ENCODE peak calls at places on chromosomes 4 and X, in four cellular contexts. One of them, this sample, is unnamed.

GRCh38 chr4:185587444-185588161 is 52.3 kb upstream of the PDLIM3 start:
- DNase-seq in HepG2: no peak
- DNase-seq in Panc1: no peak
- DNase-seq in K562: no peak
- DNase-seq in this sample: no peak

GRCh38 chr4:78923459-78924312 is 15.6 kb downstream of the PAQR3 start:
- DNase-seq in HepG2: peak; percentile 25
- DNase-seq in K562: no peak
- DNase-seq in Panc1: no peak
- DNase-seq in this sample: no peak

GRCh38 chrX:390459-390858 is 3.8 kb upstream of the PPP2R3B start:
- DNase-seq in HepG2: no peak
- DNase-seq in K562: no peak
- DNase-seq in Panc1: no peak
- DNase-seq in this sample: no peak

GRCh38 chr4:6633091-6633906 is 7.2 kb upstream of the MRFAP1 start:
- DNase-seq in Panc1: no peak
- DNase-seq in K562: peak; percentile 47
- DNase-seq in HepG2: peak; percentile 82
- DNase-seq in this sample: no peak

GRCh38 chr4:186934841-186935443 is 211.3 kb upstream of the FAT1 start:
- DNase-seq in K562: no peak
- DNase-seq in HepG2: no peak
- DNase-seq in Panc1: no peak
- DNase-seq in this sample: no peak

GRCh38 chr4:55611358-55612059 is 19.5 kb upstream of the PDCL2 start:
- DNase-seq in HepG2: no peak
- DNase-seq in K562: no peak
- DNase-seq in Panc1: no peak
- DNase-seq in this sample: no peak

GRCh38 chr4:184962125-184962638 is 56.1 kb upstream of the HELT start:
- DNase-seq in HepG2: no peak
- DNase-seq in Panc1: no peak
- DNase-seq in K562: no peak
- DNase-seq in this sample: no peak

GRCh38 chr4:3520796-3521600 is 11.2 kb downstream of the LRPAP1 start:
- DNase-seq in Panc1: no peak
- DNase-seq in HepG2: no peak
- DNase-seq in K562: no peak
- DNase-seq in this sample: no peak

GRCh38 chr4:142405021-142405991 is 440.8 kb downstream of the INPP4B start:
- DNase-seq in K562: no peak
- DNase-seq in HepG2: no peak
- DNase-seq in Panc1: no peak
- DNase-seq in this sample: no peak

GRCh38 chr4:100742045-100742444 is 224.2 kb upstream of the EMCN start:
- DNase-seq in K562: peak; percentile 1
- DNase-seq in HepG2: peak; percentile 4
- DNase-seq in Panc1: no peak
- DNase-seq in this sample: peak; percentile 63

GRCh38 chr4:74948279-74948678 is 15.4 kb downstream of the PARM1 start:
- DNase-seq in Panc1: no peak
- DNase-seq in HepG2: no peak
- DNase-seq in K562: no peak
- DNase-seq in this sample: no peak

GRCh38 chr4:187071896-187072295 is 348.2 kb upstream of the FAT1 start:
- DNase-seq in K562: no peak
- DNase-seq in Panc1: no peak
- DNase-seq in HepG2: no peak
- DNase-seq in this sample: no peak

GRCh38 chr4:114649908-114650307 is 51.3 kb downstream of the UGT8 start:
- DNase-seq in HepG2: no peak
- DNase-seq in K562: no peak
- DNase-seq in Panc1: no peak
- DNase-seq in this sample: no peak

GRCh38 chrX:153944140-153944799 is at the start of gene RENBP:
- DNase-seq in HepG2: no peak
- DNase-seq in Panc1: no peak
- DNase-seq in K562: peak; percentile 77
- DNase-seq in this sample: no peak

GRCh38 chrX:47804315-47804714 is 32.4 kb upstream of the ZNF81 start:
- DNase-seq in Panc1: no peak
- DNase-seq in HepG2: no peak
- DNase-seq in K562: no peak
- DNase-seq in this sample: no peak

GRCh38 chr4:99754756-99755155 is 61.9 kb upstream of the DAPP1 start:
- DNase-seq in Panc1: no peak
- DNase-seq in K562: no peak
- DNase-seq in HepG2: no peak
- DNase-seq in this sample: no peak

GRCh38 chrX:49040376-49040955 is 2.7 kb downstream of the TFE3 start:
- DNase-seq in HepG2: no peak
- DNase-seq in Panc1: no peak
- DNase-seq in K562: no peak
- DNase-seq in this sample: no peak

GRCh38 chrX:84907324-84907946 is 96.2 kb upstream of the APOOL start:
- DNase-seq in Panc1: no peak
- DNase-seq in K562: peak; percentile 3
- DNase-seq in HepG2: no peak
- DNase-seq in this sample: no peak

GRCh38 chr4:38371391-38371851 is 292.6 kb upstream of the KLF3 start:
- DNase-seq in HepG2: no peak
- DNase-seq in K562: no peak
- DNase-seq in Panc1: no peak
- DNase-seq in this sample: no peak

GRCh38 chrX:68945603-68946228 is 116.9 kb downstream of the EFNB1 start:
- DNase-seq in HepG2: no peak
- DNase-seq in Panc1: no peak
- DNase-seq in K562: peak; percentile 34
- DNase-seq in this sample: no peak

GRCh38 chrX:150857453-150857852 is 41.0 kb downstream of the CD99L2 start:
- DNase-seq in Panc1: no peak
- DNase-seq in HepG2: no peak
- DNase-seq in K562: no peak
- DNase-seq in this sample: no peak

GRCh38 chr4:152831416-152831815 is 51.7 kb downstream of the ARFIP1 start:
- DNase-seq in HepG2: no peak
- DNase-seq in K562: no peak
- DNase-seq in Panc1: no peak
- DNase-seq in this sample: no peak

GRCh38 chr4:6929339-6929734 is 19.7 kb downstream of the TBC1D14 start:
- DNase-seq in Panc1: no peak
- DNase-seq in K562: no peak
- DNase-seq in HepG2: no peak
- DNase-seq in this sample: no peak

GRCh38 chrX:129769467-129770154 is 10.1 kb upstream of the SASH3 start:
- DNase-seq in Panc1: no peak
- DNase-seq in K562: no peak
- DNase-seq in HepG2: no peak
- DNase-seq in this sample: no peak

GRCh38 chr4:43763029-43763610 is 685.5 kb downstream of the KCTD8 start:
- DNase-seq in Panc1: no peak
- DNase-seq in K562: no peak
- DNase-seq in HepG2: no peak
- DNase-seq in this sample: no peak

GRCh38 chrX:20420058-20420457 is 153.3 kb upstream of the RPS6KA3 start:
- DNase-seq in HepG2: no peak
- DNase-seq in Panc1: no peak
- DNase-seq in K562: no peak
- DNase-seq in this sample: no peak
- TF ChIP-seq SIN3A in HepG2: no peak
- TF ChIP-seq SIN3A in Panc1: no peak
- TF ChIP-seq SIN3A in K562: no peak
- TF ChIP-seq SIN3A in this sample: no peak

DNA sequence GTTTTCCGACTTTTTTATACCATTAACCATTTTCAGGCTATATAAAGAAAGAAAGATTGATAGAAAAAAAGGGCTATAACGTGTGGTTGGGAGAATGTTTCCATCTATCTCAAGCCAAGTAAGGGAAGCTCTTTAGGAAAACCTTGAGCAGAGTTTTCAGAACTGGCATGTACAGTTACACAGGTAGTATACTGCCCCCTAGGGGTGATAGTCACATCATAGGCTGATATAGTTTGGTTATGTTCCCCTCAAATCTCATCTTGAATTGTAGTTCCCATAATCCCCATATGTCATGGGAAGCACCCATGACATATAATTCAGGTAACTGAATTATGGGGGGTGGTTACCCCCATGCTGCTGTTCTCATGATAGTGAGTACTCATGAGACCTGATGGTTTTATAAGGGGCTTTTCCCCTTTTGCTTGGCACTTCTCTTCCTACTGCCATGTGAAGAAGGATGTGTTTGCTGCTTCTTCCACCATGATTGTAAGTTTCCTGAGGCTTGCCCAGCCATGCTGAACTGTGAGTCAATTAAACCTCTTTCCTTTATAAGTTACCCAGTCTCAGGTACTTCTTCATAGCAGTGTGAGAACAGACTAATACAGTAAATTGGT is 186.8 kb downstream of the TMA16 start:
- DNase-seq in Panc1: no peak
- DNase-seq in K562: peak; percentile 46
- DNase-seq in HepG2: peak; percentile 35
- DNase-seq in this sample: peak; percentile 38
- TF ChIP-seq TCF7L2 in Panc1: no peak
- TF ChIP-seq TCF7L2 in K562: no peak
- TF ChIP-seq TCF7L2 in HepG2: no peak
- TF ChIP-seq TCF7L2 in this sample: no peak

GRCh38 chr4:150072906-150073714 is 5.1 kb upstream of the DCLK2 start:
- DNase-seq in K562: no peak
- DNase-seq in Panc1: no peak
- DNase-seq in HepG2: no peak
- DNase-seq in this sample: no peak
- TF ChIP-seq SIN3A in K562: no peak
- TF ChIP-seq SIN3A in Panc1: no peak
- TF ChIP-seq SIN3A in HepG2: no peak
- TF ChIP-seq SIN3A in this sample: no peak

GRCh38 chr4:137226221-137226620 is 306.1 kb downstream of the PCDH18 start:
- DNase-seq in K562: no peak
- DNase-seq in Panc1: no peak
- DNase-seq in HepG2: no peak
- DNase-seq in this sample: no peak
- TF ChIP-seq TCF7L2 in K562: no peak
- TF ChIP-seq TCF7L2 in Panc1: no peak
- TF ChIP-seq TCF7L2 in HepG2: no peak
- TF ChIP-seq TCF7L2 in this sample: no peak

GRCh38 chr4:51874551-51874950 is 31.6 kb downstream of the DCUN1D4 start:
- DNase-seq in HepG2: no peak
- DNase-seq in K562: no peak
- DNase-seq in Panc1: no peak
- DNase-seq in this sample: no peak

GRCh38 chr4:51867689-51868448 is 24.9 kb downstream of the DCUN1D4 start:
- DNase-seq in K562: no peak
- DNase-seq in Panc1: no peak
- DNase-seq in HepG2: no peak
- DNase-seq in this sample: no peak

GRCh38 chr4:51870441-51871188 is 27.7 kb downstream of the DCUN1D4 start:
- DNase-seq in K562: no peak
- DNase-seq in HepG2: no peak
- DNase-seq in Panc1: no peak
- DNase-seq in this sample: no peak

GRCh38 chr4:51868449-51868847 is 25.5 kb downstream of the DCUN1D4 start:
- DNase-seq in K562: no peak
- DNase-seq in Panc1: no peak
- DNase-seq in HepG2: no peak
- DNase-seq in this sample: no peak

DNA sequence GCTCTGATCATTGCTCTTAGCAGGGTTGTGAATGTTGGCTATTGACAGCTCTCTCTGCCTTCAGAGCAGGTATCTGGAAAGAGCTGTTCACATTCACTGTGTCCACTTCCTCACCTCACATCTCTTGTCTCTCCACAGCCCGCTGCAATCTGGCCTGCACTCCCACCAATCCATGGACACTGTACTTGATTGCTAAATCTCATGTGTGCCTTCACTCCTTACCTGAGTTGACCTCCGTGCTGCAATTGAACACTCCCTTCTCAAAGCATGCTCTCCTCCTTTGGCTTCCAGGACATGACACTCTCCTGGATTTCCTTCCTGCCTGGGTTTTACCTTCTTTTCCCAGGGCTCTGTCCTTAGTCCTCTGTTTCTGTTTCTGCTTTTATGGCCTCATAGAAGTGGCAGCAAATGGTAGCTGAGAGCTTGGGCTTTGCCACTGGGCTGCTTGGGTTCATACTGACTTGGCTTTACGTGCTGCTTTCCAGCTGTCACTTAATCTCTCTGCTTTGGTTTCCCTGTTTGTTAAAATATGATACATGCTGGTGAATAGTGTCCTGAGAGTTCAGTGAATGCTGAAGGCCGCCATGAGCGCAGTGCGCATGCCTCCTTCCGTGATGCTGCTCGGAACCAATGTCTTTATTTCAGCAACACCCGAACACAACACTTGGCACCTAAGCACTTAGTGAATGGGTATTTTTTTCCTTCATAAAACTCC is 29.5 kb downstream of the DCUN1D4 start:
- DNase-seq in K562: no peak
- DNase-seq in HepG2: no peak
- DNase-seq in Panc1: no peak
- DNase-seq in this sample: no peak
- TF ChIP-seq SIN3A in K562: no peak
- TF ChIP-seq SIN3A in HepG2: no peak
- TF ChIP-seq SIN3A in Panc1: no peak
- TF ChIP-seq SIN3A in this sample: no peak

GRCh38 chr4:48680848-48681568 is 99.1 kb downstream of the FRYL start:
- DNase-seq in HepG2: no peak
- DNase-seq in Panc1: no peak
- DNase-seq in K562: peak; percentile 82
- DNase-seq in this sample: no peak
- TF ChIP-seq TCF7L2 in HepG2: no peak
- TF ChIP-seq TCF7L2 in Panc1: no peak
- TF ChIP-seq TCF7L2 in K562: no peak
- TF ChIP-seq TCF7L2 in this sample: no peak

This sample was measured in HCT116.